ENCODE peak calls at places on chromosomes 12 and 14, in seven cellular contexts. One of them, this sample, is unnamed.

GRCh38 chr14:104434214-104435076 is 145.1 kb upstream of the C14orf180 start:
- DNase-seq in foreskin fibroblast: no peak
- DNase-seq in adrenal gland: no peak
- DNase-seq in skeletal muscle cell: no peak
- DNase-seq in uterus: no peak
- DNase-seq in Jurkat, Clone E6-1: no peak
- DNase-seq in H1: no peak
- DNase-seq in this sample: peak

GRCh38 chr14:65478596-65478995 is 66.1 kb downstream of the FUT8 start:
- DNase-seq in H1: no peak
- DNase-seq in Jurkat, Clone E6-1: no peak
- DNase-seq in skeletal muscle cell: peak
- DNase-seq in uterus: no peak
- DNase-seq in adrenal gland: no peak
- DNase-seq in foreskin fibroblast: no peak
- DNase-seq in this sample: no peak

GRCh38 chr12:122437656-122438121 is 15.2 kb upstream of the CLIP1 start:
- DNase-seq in skeletal muscle cell: no peak
- DNase-seq in H1: no peak
- DNase-seq in adrenal gland: peak
- DNase-seq in uterus: peak
- DNase-seq in Jurkat, Clone E6-1: no peak
- DNase-seq in foreskin fibroblast: peak
- DNase-seq in this sample: no peak

GRCh38 chr12:3218150-3218845 is 141.1 kb downstream of the TSPAN9 start:
- DNase-seq in H1: no peak
- DNase-seq in foreskin fibroblast: peak
- DNase-seq in uterus: peak
- DNase-seq in adrenal gland: peak
- DNase-seq in Jurkat, Clone E6-1: no peak
- DNase-seq in skeletal muscle cell: peak
- DNase-seq in this sample: no peak

GRCh38 chr12:27732281-27732680 is 21.6 kb downstream of the MRPS35 start:
- DNase-seq in uterus: no peak
- DNase-seq in Jurkat, Clone E6-1: peak
- DNase-seq in adrenal gland: no peak
- DNase-seq in skeletal muscle cell: no peak
- DNase-seq in foreskin fibroblast: no peak
- DNase-seq in H1: no peak
- DNase-seq in this sample: peak

GRCh38 chr12:12439636-12440035 is 82.8 kb downstream of the BORCS5 start:
- DNase-seq in skeletal muscle cell: peak
- DNase-seq in adrenal gland: peak
- DNase-seq in uterus: peak
- DNase-seq in H1: no peak
- DNase-seq in Jurkat, Clone E6-1: no peak
- DNase-seq in foreskin fibroblast: no peak
- DNase-seq in this sample: no peak

GRCh38 chr14:22780941-22781605 is 14.6 kb downstream of the OXA1L start:
- DNase-seq in skeletal muscle cell: no peak
- DNase-seq in adrenal gland: no peak
- DNase-seq in uterus: no peak
- DNase-seq in foreskin fibroblast: no peak
- DNase-seq in Jurkat, Clone E6-1: no peak
- DNase-seq in H1: no peak
- DNase-seq in this sample: no peak

GRCh38 chr14:68460541-68460940 is 332.3 kb downstream of the ZFP36L1 start:
- DNase-seq in foreskin fibroblast: no peak
- DNase-seq in skeletal muscle cell: no peak
- DNase-seq in H1: no peak
- DNase-seq in uterus: no peak
- DNase-seq in adrenal gland: no peak
- DNase-seq in Jurkat, Clone E6-1: no peak
- DNase-seq in this sample: no peak

GRCh38 chr14:47917344-47917954 is 242.0 kb upstream of the MDGA2 start:
- DNase-seq in Jurkat, Clone E6-1: peak
- DNase-seq in adrenal gland: peak
- DNase-seq in foreskin fibroblast: peak
- DNase-seq in H1: peak
- DNase-seq in uterus: no peak
- DNase-seq in skeletal muscle cell: no peak
- DNase-seq in this sample: peak

GRCh38 chr14:23079716-23080115 is 15.2 kb downstream of the ACIN1 start:
- DNase-seq in foreskin fibroblast: peak
- DNase-seq in adrenal gland: no peak
- DNase-seq in Jurkat, Clone E6-1: no peak
- DNase-seq in uterus: no peak
- DNase-seq in skeletal muscle cell: no peak
- DNase-seq in H1: no peak
- DNase-seq in this sample: no peak

GRCh38 chr12:130506844-130507243 is 169.2 kb downstream of the PIWIL1 start:
- DNase-seq in H1: no peak
- DNase-seq in Jurkat, Clone E6-1: no peak
- DNase-seq in uterus: no peak
- DNase-seq in foreskin fibroblast: no peak
- DNase-seq in skeletal muscle cell: no peak
- DNase-seq in adrenal gland: no peak
- DNase-seq in this sample: no peak

GRCh38 chr12:126627596-126627995 is 1562.4 kb downstream of the AACS start:
- DNase-seq in adrenal gland: no peak
- DNase-seq in Jurkat, Clone E6-1: no peak
- DNase-seq in H1: no peak
- DNase-seq in uterus: no peak
- DNase-seq in foreskin fibroblast: no peak
- DNase-seq in skeletal muscle cell: no peak
- DNase-seq in this sample: no peak

GRCh38 chr14:51283402-51283825 is 43.4 kb downstream of the TMX1 start:
- DNase-seq in Jurkat, Clone E6-1: peak
- DNase-seq in uterus: peak
- DNase-seq in foreskin fibroblast: peak
- DNase-seq in skeletal muscle cell: peak
- DNase-seq in H1: no peak
- DNase-seq in adrenal gland: peak
- DNase-seq in this sample: no peak

DNA sequence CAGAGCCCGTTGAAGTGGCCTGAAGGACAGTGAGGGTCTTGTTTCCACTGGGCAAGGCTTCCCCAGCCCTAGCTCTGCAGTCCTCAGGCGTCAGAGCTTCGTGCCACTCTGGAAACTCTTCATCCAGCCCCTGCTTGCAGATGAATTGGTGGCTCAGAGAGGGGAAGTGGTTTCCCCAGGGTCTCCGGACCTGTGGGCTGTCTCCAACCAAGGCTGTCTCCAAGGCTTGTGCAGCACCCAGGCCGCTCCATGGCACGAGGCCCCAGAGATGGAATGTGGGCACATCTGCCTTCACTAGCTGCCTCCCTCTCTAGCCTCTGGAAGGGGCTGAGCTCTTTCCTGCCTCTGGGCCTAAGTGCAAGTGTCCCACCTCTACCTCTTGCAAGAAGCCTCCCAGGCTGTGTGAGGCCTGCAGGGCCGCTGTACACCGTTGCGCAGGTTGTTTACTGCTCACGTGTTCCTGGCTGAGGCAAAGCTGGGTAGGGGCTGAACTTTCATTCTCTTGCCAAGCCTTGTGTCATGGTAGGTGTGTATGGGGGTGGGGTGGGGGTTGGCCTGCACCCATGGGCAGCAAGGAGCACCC is 11.1 kb downstream of the RIN3 start:
- DNase-seq in H1: no peak
- DNase-seq in skeletal muscle cell: no peak
- DNase-seq in uterus: no peak
- DNase-seq in foreskin fibroblast: no peak
- DNase-seq in Jurkat, Clone E6-1: no peak
- DNase-seq in adrenal gland: no peak
- DNase-seq in this sample: no peak
- H3K4me3 ChIP-seq in H1: no peak
- H3K4me3 ChIP-seq in skeletal muscle cell: no peak
- H3K4me3 ChIP-seq in uterus: no peak
- H3K4me3 ChIP-seq in foreskin fibroblast: no peak
- H3K4me3 ChIP-seq in Jurkat, Clone E6-1: no peak
- H3K4me3 ChIP-seq in adrenal gland: no peak
- H3K4me3 ChIP-seq in this sample: no peak

GRCh38 chr12:53097207-53097563 is 282 bp upstream of the IGFBP6 start:
- DNase-seq in Jurkat, Clone E6-1: no peak
- DNase-seq in uterus: no peak
- DNase-seq in H1: no peak
- DNase-seq in adrenal gland: no peak
- DNase-seq in skeletal muscle cell: no peak
- DNase-seq in foreskin fibroblast: peak
- DNase-seq in this sample: no peak
- H3K4me3 ChIP-seq in Jurkat, Clone E6-1: peak
- H3K4me3 ChIP-seq in uterus: peak
- H3K4me3 ChIP-seq in H1: peak
- H3K4me3 ChIP-seq in adrenal gland: no peak
- H3K4me3 ChIP-seq in skeletal muscle cell: peak
- H3K4me3 ChIP-seq in foreskin fibroblast: peak
- H3K4me3 ChIP-seq in this sample: peak

GRCh38 chr12:89695830-89696229 is 12.8 kb downstream of the ATP2B1 start:
- DNase-seq in foreskin fibroblast: no peak
- DNase-seq in Jurkat, Clone E6-1: no peak
- DNase-seq in uterus: no peak
- DNase-seq in adrenal gland: no peak
- DNase-seq in H1: no peak
- DNase-seq in skeletal muscle cell: no peak
- DNase-seq in this sample: no peak
- H3K4me3 ChIP-seq in foreskin fibroblast: no peak
- H3K4me3 ChIP-seq in Jurkat, Clone E6-1: no peak
- H3K4me3 ChIP-seq in uterus: no peak
- H3K4me3 ChIP-seq in adrenal gland: no peak
- H3K4me3 ChIP-seq in H1: no peak
- H3K4me3 ChIP-seq in skeletal muscle cell: no peak
- H3K4me3 ChIP-seq in this sample: no peak

DNA sequence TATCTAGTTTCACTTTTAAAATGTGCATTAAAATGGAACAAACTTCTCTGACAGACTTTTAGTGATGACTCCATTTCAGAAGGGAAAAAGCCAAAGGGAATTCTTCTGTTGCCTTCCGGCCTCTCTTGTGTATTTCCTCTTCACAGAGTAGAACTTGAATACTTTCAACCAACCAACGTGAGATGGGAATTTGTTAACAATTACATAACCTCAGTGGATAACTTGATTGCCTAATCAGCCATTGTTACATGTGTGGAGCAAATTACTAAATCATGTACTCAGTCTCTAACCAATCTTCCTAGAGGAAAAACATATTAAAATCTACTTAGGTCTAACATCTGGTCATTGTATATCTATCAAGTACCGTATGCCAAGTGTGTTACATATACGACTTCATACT is 291.1 kb downstream of the SYT1 start:
- DNase-seq in Jurkat, Clone E6-1: no peak
- DNase-seq in adrenal gland: no peak
- DNase-seq in uterus: no peak
- DNase-seq in skeletal muscle cell: peak
- DNase-seq in H1: no peak
- DNase-seq in foreskin fibroblast: peak
- DNase-seq in this sample: no peak
- H3K4me3 ChIP-seq in Jurkat, Clone E6-1: no peak
- H3K4me3 ChIP-seq in adrenal gland: no peak
- H3K4me3 ChIP-seq in uterus: no peak
- H3K4me3 ChIP-seq in skeletal muscle cell: no peak
- H3K4me3 ChIP-seq in H1: no peak
- H3K4me3 ChIP-seq in foreskin fibroblast: no peak
- H3K4me3 ChIP-seq in this sample: no peak

GRCh38 chr12:67649165-67650126 is 901 bp downstream of the DYRK2 start:
- DNase-seq in uterus: peak
- DNase-seq in Jurkat, Clone E6-1: no peak
- DNase-seq in foreskin fibroblast: no peak
- DNase-seq in skeletal muscle cell: no peak
- DNase-seq in adrenal gland: peak
- DNase-seq in H1: peak
- DNase-seq in this sample: peak

GRCh38 chr12:67650127-67650495 is 1.6 kb downstream of the DYRK2 start:
- DNase-seq in uterus: peak
- DNase-seq in foreskin fibroblast: no peak
- DNase-seq in H1: no peak
- DNase-seq in Jurkat, Clone E6-1: no peak
- DNase-seq in skeletal muscle cell: no peak
- DNase-seq in adrenal gland: peak
- DNase-seq in this sample: no peak

GRCh38 chr12:67648306-67649164 is at the start of gene DYRK2:
- DNase-seq in skeletal muscle cell: no peak
- DNase-seq in H1: peak
- DNase-seq in foreskin fibroblast: peak
- DNase-seq in Jurkat, Clone E6-1: peak
- DNase-seq in uterus: peak
- DNase-seq in adrenal gland: peak
- DNase-seq in this sample: peak

GRCh38 chr12:67650528-67651379 is 2.2 kb downstream of the DYRK2 start:
- DNase-seq in adrenal gland: no peak
- DNase-seq in Jurkat, Clone E6-1: no peak
- DNase-seq in foreskin fibroblast: no peak
- DNase-seq in skeletal muscle cell: no peak
- DNase-seq in uterus: no peak
- DNase-seq in H1: no peak
- DNase-seq in this sample: peak

GRCh38 chr12:67651380-67651695 is 2.8 kb downstream of the DYRK2 start:
- DNase-seq in foreskin fibroblast: peak
- DNase-seq in Jurkat, Clone E6-1: peak
- DNase-seq in skeletal muscle cell: no peak
- DNase-seq in H1: no peak
- DNase-seq in uterus: no peak
- DNase-seq in adrenal gland: peak
- DNase-seq in this sample: no peak
- H3K4me3 ChIP-seq in foreskin fibroblast: peak
- H3K4me3 ChIP-seq in Jurkat, Clone E6-1: no peak
- H3K4me3 ChIP-seq in skeletal muscle cell: peak
- H3K4me3 ChIP-seq in H1: no peak
- H3K4me3 ChIP-seq in uterus: no peak
- H3K4me3 ChIP-seq in adrenal gland: no peak
- H3K4me3 ChIP-seq in this sample: peak

This sample was measured in endodermal cell.